ENCODE peak calls at places on chromosomes 16 and 17, in five cellular contexts. Y, X, Q, Z and N are unnamed samples.

GRCh38 chr17:78557598-78558039 is 19.6 kb downstream of the DNAH17 start:
- DNase-seq in Z (peak; percentile 39), Q (no peak), X (no peak), Y (peak; percentile 36), N (no peak)

GRCh38 chr17:31067699-31068184 is 27.0 kb upstream of the NF1 start:
- DNase-seq in Q (no peak), Y (peak; percentile 92), X (no peak), Z (peak; percentile 73), N (no peak)

GRCh38 chr17:34764716-34765115 is 185.3 kb downstream of the TMEM132E start:
- DNase-seq in X (peak; percentile 52), Y (no peak), Z (no peak), Q (no peak), N (no peak)

GRCh38 chr17:82985973-82986372 is 93.4 kb upstream of the METRNL start:
- DNase-seq in Q (peak; percentile 30), X (peak; percentile 73), Y (peak; percentile 33), Z (no peak), N (no peak)

GRCh38 chr17:44529864-44530263 is 26.7 kb upstream of the GPATCH8 start:
- DNase-seq in Y (no peak), Q (no peak), Z (peak; percentile 55), X (peak; percentile 61), N (no peak)

GRCh38 chr16:75052481-75053211 is 53.8 kb downstream of the ZNRF1 start:
- DNase-seq in Q (no peak), X (peak; percentile 75), Z (no peak), Y (no peak), N (peak; percentile 53)

GRCh38 chr17:5707482-5707881 is 123.2 kb upstream of the NLRP1 start:
- DNase-seq in Z (no peak), Y (no peak), Q (no peak), X (peak; percentile 21), N (no peak)

GRCh38 chr17:58334661-58335060 is 6.1 kb upstream of the TSPOAP1 start:
- DNase-seq in X (peak; percentile 49), Q (no peak), Y (no peak), Z (no peak), N (no peak)

GRCh38 chr17:57663326-57664070 is 81.6 kb downstream of the CCDC182 start:
- DNase-seq in Y (no peak), Z (no peak), Q (no peak), X (peak; percentile 54), N (no peak)

GRCh38 chr17:7845359-7846062 is 9.4 kb upstream of the TMEM88 start:
- DNase-seq in Q (no peak), Y (no peak), Z (no peak), X (no peak), N (no peak)

GRCh38 chr17:33924105-33924504 is 331.0 kb upstream of the CCL2 start:
- DNase-seq in X (no peak), Y (no peak), Z (no peak), Q (no peak), N (no peak)

GRCh38 chr16:70161350-70161749 is 12.2 kb upstream of the CLEC18C start:
- DNase-seq in Y (no peak), X (no peak), Z (no peak), Q (no peak), N (no peak)

GRCh38 chr17:1039511-1040215 is 42.7 kb downstream of the TIMM22 start:
- DNase-seq in Q (peak; percentile 35), Z (no peak), Y (no peak), X (peak; percentile 74), N (peak; percentile 45)

GRCh38 chr16:852451-853185 is 52.1 kb upstream of the GNG13 start:
- DNase-seq in Q (no peak), Z (no peak), Y (no peak), X (no peak), N (no peak)

GRCh38 chr16:851871-852270 is 51.3 kb upstream of the GNG13 start:
- DNase-seq in Z (no peak), X (no peak), Y (no peak), Q (no peak), N (no peak)

GRCh38 chr16:854808-855410 is 54.4 kb upstream of the GNG13 start:
- DNase-seq in X (no peak), Y (no peak), Z (no peak), Q (no peak), N (no peak)

GRCh38 chr16:853981-854807 is 53.7 kb upstream of the GNG13 start:
- DNase-seq in Z (no peak), Q (no peak), Y (no peak), X (no peak), N (no peak)

GRCh38 chr16:853306-853705 is 52.8 kb upstream of the GNG13 start:
- DNase-seq in Z (no peak), X (no peak), Y (no peak), Q (no peak), N (no peak)
- H3K9me3 ChIP-seq in Z (no peaks in the 10 kb centered on the region), X (peaks cover 25% of the 10 kb centered on the region), Y (no peaks in the 10 kb centered on the region), Q (no peaks in the 10 kb centered on the region), N (no peaks in the 10 kb centered on the region)

GRCh38 chr17:80989586-80989913 is 2.1 kb upstream of the CHMP6 start:
- DNase-seq in Q (no peak), Z (peak; percentile 44), Y (no peak), X (no peak), N (no peak)

GRCh38 chr17:80992948-80993624 is 1.4 kb downstream of the CHMP6 start:
- DNase-seq in X (peak; percentile 44), Q (no peak), Z (peak; percentile 31), Y (no peak), N (no peak)

GRCh38 chr17:80992077-80992947 is 671 bp downstream of the CHMP6 start:
- DNase-seq in Z (no peak), X (peak; percentile 80), Y (no peak), Q (no peak), N (no peak)

GRCh38 chr17:80990921-80991644 is 558 bp upstream of the CHMP6 start:
- DNase-seq in X (peak; percentile 59), Z (no peak), Q (no peak), Y (no peak), N (peak; percentile 57)

DNA sequence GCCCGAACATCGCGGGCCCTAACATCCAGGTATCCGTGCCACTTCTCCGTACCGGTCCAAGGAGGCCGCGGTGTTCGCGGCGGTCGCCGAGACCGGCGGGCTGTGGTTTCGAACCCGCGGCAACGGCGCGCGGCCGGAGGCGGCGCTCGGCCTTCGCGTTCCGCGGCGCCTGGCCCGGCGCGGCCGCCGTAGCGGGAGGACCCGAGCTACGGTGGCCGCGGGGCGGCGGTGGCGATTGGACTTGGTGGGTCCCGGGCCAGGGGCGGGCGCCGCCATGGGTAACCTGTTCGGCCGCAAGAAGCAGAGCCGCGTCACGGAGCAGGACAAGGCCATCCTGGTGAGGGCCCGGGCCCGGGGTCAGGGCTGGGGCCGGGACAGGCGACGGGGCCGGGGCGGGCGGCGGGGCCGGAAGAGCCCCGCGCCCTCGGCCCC is at the start of gene CHMP6:
- DNase-seq in Z (peak; percentile 80), X (peak; percentile 90), Q (peak; percentile 65), Y (peak; percentile 77), N (peak; percentile 72)
- TF ChIP-seq CTCF in Z (no peak), X (peak; percentile 31), Q (no peak), Y (no peak), N (no peak)

DNA sequence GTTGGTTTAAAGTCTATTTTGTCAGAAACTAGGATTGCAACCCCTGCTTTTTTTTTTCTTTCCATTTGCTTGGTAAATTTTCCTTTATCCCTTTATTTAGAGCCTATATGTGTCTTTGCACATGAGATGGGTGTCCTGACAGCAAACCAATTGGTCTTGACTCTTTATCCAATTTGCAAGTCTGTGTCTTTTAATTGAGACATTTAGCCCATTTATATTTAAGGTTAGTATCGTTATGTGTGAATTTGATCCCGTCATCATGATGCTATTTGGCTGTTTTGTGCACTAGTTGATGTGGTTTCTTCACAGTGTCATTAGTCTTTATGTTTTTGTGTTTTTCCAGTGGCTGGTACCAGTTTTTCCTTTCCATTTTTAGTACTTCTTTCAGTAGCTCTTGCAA is 127.7 kb upstream of the ZNF267 start:
- DNase-seq in Q (no peak), Y (no peak), X (no peak), Z (no peak), N (no peak)
- H3K9me3 ChIP-seq in Q (peaks cover 11% of the 10 kb centered on the region), Y (no peaks in the 10 kb centered on the region), X (peaks cover 85% of the 10 kb centered on the region), Z (peaks cover 11% of the 10 kb centered on the region), N (peaks cover 14% of the 10 kb centered on the region)

GRCh38 chr16:11060364-11060763 is 116.0 kb downstream of the CLEC16A start:
- DNase-seq in X (no peak), Z (no peak), Q (no peak), Y (no peak), N (no peak)
- TF ChIP-seq CTCF in X (no peak), Z (no peak), Q (no peak), Y (no peak), N (no peak)

DNA sequence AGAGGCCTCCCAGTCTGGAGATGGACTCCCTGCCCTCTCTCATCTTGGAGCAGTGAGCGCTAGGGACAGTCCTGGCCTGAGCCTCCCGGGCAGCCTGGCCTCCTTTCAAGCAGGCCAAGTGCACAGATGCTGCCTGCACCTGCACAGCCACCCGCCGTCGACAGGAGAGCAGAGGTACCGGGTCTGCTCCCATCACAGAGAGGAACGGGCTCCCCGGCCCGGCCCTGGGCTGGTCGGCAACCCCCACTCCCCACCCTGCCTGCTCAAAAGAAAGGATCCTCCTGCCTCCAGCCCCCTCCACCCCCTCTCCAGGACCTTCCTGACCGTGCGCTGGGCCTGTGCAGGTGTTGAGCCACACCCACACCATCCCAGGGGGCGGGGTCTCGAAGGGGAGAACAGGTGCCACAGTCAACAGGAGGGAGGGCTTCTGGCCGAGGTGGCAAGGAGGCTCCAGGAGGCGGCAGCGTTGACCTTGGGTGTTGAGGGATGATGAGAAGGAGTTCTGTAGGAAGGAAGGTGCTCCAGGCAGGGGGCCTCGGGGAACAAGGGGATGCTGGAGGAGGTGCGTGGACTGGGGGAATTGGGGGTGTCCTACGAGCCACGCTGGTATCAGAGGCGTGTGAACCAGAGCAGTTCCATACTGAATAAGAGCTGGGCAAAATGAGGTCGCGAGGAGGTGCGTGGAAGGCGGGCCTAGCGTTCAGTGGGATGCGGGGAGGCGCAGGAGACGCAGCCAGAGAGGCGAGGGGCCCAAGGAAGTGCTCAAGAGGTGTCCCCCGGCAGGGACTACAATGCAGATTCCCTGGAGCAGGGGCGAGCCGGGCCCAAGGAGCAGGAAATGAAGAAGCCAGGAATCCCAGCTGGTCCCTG is 967 bp upstream of the CDH15 start:
- DNase-seq in Q (peak; percentile 64), Y (no peak), X (peak; percentile 92), Z (peak; percentile 58), N (peak; percentile 88)
- H3K9me3 ChIP-seq in Q (no peaks in the 10 kb centered on the region), Y (no peaks in the 10 kb centered on the region), X (no peaks in the 10 kb centered on the region), Z (no peaks in the 10 kb centered on the region), N (no peaks in the 10 kb centered on the region)

DNA sequence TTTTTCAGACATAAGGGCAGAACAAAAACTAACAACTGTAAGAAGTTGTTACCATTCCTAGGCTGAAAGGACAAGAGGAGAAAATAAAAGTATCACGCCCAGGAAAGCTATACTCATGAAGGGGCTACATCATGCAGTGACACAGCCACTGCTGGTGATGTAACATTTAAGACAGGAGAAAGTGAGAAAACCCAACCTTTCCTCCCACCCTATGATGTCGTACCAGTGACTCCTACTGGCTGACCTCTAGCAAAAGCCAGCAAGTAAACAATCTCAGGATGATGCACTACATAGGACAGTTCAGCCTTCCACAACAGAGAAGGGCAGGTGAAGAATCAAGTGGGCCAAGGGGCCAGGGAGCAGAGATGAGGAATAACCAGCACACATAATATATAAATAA is 14.0 kb upstream of the OR1E2 start:
- DNase-seq in X (peak; percentile 76), Z (peak; percentile 17), Y (peak; percentile 1), Q (no peak), N (no peak)
- TF ChIP-seq CTCF in X (peak; percentile 59), Z (peak; percentile 47), Y (no peak), Q (no peak), N (no peak)